ENCODE peak calls at places on chromosomes 4 and X, in four cellular contexts. One of them, this sample, is unnamed.

GRCh38 chrX:80550722-80551121 is 130.5 kb downstream of the TENT5D start:
- DNase-seq in transverse colon: no peak
- DNase-seq in spleen: no peak
- DNase-seq in adrenal gland: no peak
- DNase-seq in this sample: no peak

GRCh38 chr4:154456240-154456639 is 35.4 kb downstream of the DCHS2 start:
- DNase-seq in transverse colon: no peak
- DNase-seq in spleen: no peak
- DNase-seq in adrenal gland: no peak
- DNase-seq in this sample: no peak

GRCh38 chrX:118603981-118604380 is 108.4 kb downstream of the DOCK11 start:
- DNase-seq in transverse colon: peak
- DNase-seq in spleen: no peak
- DNase-seq in adrenal gland: peak
- DNase-seq in this sample: no peak

GRCh38 chrX:3678287-3678686 is 35.2 kb downstream of the PRKX start:
- DNase-seq in transverse colon: no peak
- DNase-seq in spleen: no peak
- DNase-seq in adrenal gland: no peak
- DNase-seq in this sample: no peak

GRCh38 chrX:8849945-8850344 is 48.8 kb upstream of the FAM9A start:
- DNase-seq in transverse colon: no peak
- DNase-seq in spleen: no peak
- DNase-seq in adrenal gland: no peak
- DNase-seq in this sample: no peak

GRCh38 chrX:38482183-38482582 is 79.2 kb upstream of the TSPAN7 start:
- DNase-seq in transverse colon: no peak
- DNase-seq in spleen: no peak
- DNase-seq in adrenal gland: no peak
- DNase-seq in this sample: no peak

GRCh38 chr4:57184378-57185031 is 74.3 kb upstream of the IGFBP7 start:
- DNase-seq in transverse colon: no peak
- DNase-seq in spleen: no peak
- DNase-seq in adrenal gland: no peak
- DNase-seq in this sample: no peak

GRCh38 chrX:139167282-139167681 is 363.3 kb upstream of the F9 start:
- DNase-seq in transverse colon: no peak
- DNase-seq in spleen: no peak
- DNase-seq in adrenal gland: no peak
- DNase-seq in this sample: no peak

GRCh38 chr4:98565646-98566403 is 92.6 kb downstream of the TSPAN5 start:
- DNase-seq in transverse colon: no peak
- DNase-seq in spleen: no peak
- DNase-seq in adrenal gland: no peak
- DNase-seq in this sample: no peak

GRCh38 chr4:762211-763190 is 56.9 kb downstream of the PCGF3 start:
- DNase-seq in transverse colon: no peak
- DNase-seq in spleen: no peak
- DNase-seq in adrenal gland: peak
- DNase-seq in this sample: no peak

DNA sequence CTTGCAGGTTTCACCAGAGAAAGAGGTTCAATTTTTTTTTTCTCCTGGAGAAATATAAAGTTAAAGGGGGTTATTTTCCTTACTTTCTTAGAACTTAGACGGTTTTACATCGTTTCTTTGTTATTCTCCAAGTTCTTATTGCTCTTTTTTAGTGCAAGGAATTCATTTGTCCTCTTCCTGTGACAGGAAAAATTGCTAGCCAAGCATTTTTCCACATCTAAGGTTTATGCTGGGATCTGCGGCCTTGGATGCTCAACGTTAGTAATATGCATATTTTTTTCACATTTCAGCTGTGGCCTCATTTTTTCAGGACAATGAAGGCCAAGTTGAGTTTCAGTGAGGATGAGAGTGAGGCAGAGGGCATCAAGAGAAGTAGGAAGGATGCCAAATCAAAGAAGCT is 948.9 kb downstream of the PCDH19 start:
- DNase-seq in transverse colon: no peak
- DNase-seq in spleen: no peak
- DNase-seq in adrenal gland: no peak
- DNase-seq in this sample: no peak
- TF ChIP-seq POLR2A in transverse colon: no peak
- TF ChIP-seq POLR2A in spleen: no peak
- TF ChIP-seq POLR2A in adrenal gland: no peak
- TF ChIP-seq POLR2A in this sample: no peak

GRCh38 chrX:48911407-48912182 is at the start of gene SLC35A2:
- DNase-seq in transverse colon: peak
- DNase-seq in spleen: peak
- DNase-seq in adrenal gland: peak
- DNase-seq in this sample: peak
- TF ChIP-seq POLR2A in transverse colon: peak
- TF ChIP-seq POLR2A in spleen: no peak
- TF ChIP-seq POLR2A in adrenal gland: no peak
- TF ChIP-seq POLR2A in this sample: peak

GRCh38 chrX:40176256-40176978 is 78.7 kb upstream of the BCOR start:
- DNase-seq in transverse colon: peak
- DNase-seq in spleen: peak
- DNase-seq in adrenal gland: peak
- DNase-seq in this sample: no peak
- TF ChIP-seq POLR2A in transverse colon: peak
- TF ChIP-seq POLR2A in spleen: no peak
- TF ChIP-seq POLR2A in adrenal gland: no peak
- TF ChIP-seq POLR2A in this sample: peak

GRCh38 chrX:107288676-107289075 is 82.3 kb downstream of the DNAAF6 start:
- DNase-seq in transverse colon: no peak
- DNase-seq in spleen: no peak
- DNase-seq in adrenal gland: no peak
- DNase-seq in this sample: no peak
- TF ChIP-seq POLR2A in transverse colon: no peak
- TF ChIP-seq POLR2A in spleen: no peak
- TF ChIP-seq POLR2A in adrenal gland: no peak
- TF ChIP-seq POLR2A in this sample: no peak

GRCh38 chr4:120923201-120923522 is 636 bp upstream of the PRDM5 start:
- DNase-seq in transverse colon: no peak
- DNase-seq in spleen: no peak
- DNase-seq in adrenal gland: no peak
- DNase-seq in this sample: no peak

GRCh38 chr4:120922390-120923200 is at the start of gene PRDM5:
- DNase-seq in transverse colon: peak
- DNase-seq in spleen: peak
- DNase-seq in adrenal gland: peak
- DNase-seq in this sample: peak

GRCh38 chr4:120920666-120921065 is 1.9 kb downstream of the PRDM5 start:
- DNase-seq in transverse colon: no peak
- DNase-seq in spleen: no peak
- DNase-seq in adrenal gland: no peak
- DNase-seq in this sample: no peak

GRCh38 chr4:120919358-120919757 is 3.2 kb downstream of the PRDM5 start:
- DNase-seq in transverse colon: no peak
- DNase-seq in spleen: no peak
- DNase-seq in adrenal gland: no peak
- DNase-seq in this sample: no peak

DNA sequence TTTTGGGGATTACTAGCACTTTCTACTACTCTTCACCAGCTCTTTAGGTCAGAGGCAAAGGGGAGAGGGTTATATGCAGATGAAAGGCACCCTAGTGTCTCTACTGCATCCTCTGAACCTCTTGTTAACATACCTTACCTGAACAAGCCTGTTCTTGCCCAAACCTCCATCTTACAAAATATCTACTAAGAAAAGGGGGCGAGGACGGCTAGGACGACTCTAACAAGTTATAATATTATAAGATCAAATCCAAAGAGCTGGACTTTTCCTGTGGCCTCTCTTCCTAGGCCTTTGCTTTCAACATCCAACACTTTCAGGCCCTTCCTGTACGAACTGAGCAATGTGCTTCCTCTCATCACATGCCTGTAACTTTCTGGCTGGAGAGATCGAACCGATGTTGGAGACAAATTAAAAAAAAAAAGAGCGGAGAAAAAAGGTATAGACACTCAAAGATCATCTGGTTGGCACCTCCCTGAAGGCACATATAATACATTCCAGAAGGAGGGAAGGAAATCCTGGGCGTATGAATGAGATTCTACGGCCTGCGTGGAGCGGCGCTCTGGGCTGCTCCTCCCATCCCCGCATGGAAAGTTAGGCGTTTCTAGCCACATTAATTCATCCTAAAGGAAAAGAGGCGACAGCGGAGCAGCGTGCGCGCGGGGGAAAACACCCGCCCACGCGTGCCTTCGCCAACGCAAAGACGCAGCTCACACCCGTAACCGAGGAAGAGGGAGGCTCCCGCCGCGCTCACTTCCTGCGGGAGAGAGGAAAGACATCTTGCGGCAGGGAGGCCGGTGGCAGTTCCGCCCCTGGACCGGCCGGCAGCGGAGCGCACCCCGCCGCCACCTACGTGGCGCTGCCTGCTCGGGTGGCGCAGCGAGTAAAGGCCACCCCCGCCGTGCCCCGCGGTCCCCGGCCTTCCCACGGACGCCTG is 803 bp downstream of the PRDM5 start:
- DNase-seq in transverse colon: peak
- DNase-seq in spleen: peak
- DNase-seq in adrenal gland: peak
- DNase-seq in this sample: no peak
- TF ChIP-seq POLR2A in transverse colon: peak
- TF ChIP-seq POLR2A in spleen: no peak
- TF ChIP-seq POLR2A in adrenal gland: peak
- TF ChIP-seq POLR2A in this sample: no peak

GRCh38 chr4:6783111-6783981 is 819 bp downstream of the KIAA0232 start:
- DNase-seq in transverse colon: peak
- DNase-seq in spleen: peak
- DNase-seq in adrenal gland: peak
- DNase-seq in this sample: peak

GRCh38 chr4:6782846-6783110 is 251 bp downstream of the KIAA0232 start:
- DNase-seq in transverse colon: no peak
- DNase-seq in spleen: no peak
- DNase-seq in adrenal gland: no peak
- DNase-seq in this sample: no peak

GRCh38 chr4:6781561-6781960 is 966 bp upstream of the KIAA0232 start:
- DNase-seq in transverse colon: no peak
- DNase-seq in spleen: no peak
- DNase-seq in adrenal gland: no peak
- DNase-seq in this sample: no peak

GRCh38 chr4:6781113-6781512 is 1.4 kb upstream of the KIAA0232 start:
- DNase-seq in transverse colon: peak
- DNase-seq in spleen: no peak
- DNase-seq in adrenal gland: no peak
- DNase-seq in this sample: no peak

DNA sequence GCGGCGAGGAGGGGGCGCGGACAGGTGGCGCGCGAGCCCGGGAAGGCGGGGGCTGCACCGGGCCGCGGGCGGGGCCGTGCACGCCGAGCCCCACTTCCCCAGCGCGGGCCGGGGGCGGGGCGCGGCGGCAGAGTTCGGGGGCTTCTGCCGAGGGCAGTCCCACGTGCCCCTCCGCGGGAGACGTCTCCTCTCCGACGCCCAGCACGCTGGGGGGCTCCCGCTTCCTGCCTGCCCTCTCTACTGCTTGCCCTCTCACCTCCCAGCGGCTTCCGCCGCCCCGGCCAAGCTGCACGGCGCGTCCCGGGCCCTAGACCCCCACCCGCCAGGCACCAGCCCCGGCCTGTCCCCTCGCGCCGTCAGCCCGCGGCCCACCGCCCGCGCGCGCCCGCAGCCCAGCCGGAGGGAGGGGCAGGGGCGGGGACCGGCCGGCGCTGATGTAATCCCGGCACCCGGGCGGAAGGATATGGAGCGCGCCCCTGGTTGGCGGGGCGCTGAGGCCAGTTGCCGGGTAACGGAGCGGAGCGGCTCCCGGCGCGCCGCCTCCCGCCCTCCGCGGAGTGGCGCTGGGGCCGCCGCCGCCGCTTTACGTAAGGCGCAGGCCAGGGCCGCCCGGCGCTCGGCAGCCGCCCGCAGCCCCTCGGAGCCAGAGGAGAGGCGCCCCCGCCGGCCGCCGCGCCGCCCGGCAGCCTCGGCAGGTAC is at the start of gene KIAA0232:
- DNase-seq in transverse colon: peak
- DNase-seq in spleen: peak
- DNase-seq in adrenal gland: peak
- DNase-seq in this sample: peak
- TF ChIP-seq POLR2A in transverse colon: peak
- TF ChIP-seq POLR2A in spleen: no peak
- TF ChIP-seq POLR2A in adrenal gland: peak
- TF ChIP-seq POLR2A in this sample: no peak

GRCh38 chr4:41217373-41217772 is 3.0 kb upstream of the APBB2 start:
- DNase-seq in transverse colon: no peak
- DNase-seq in spleen: no peak
- DNase-seq in adrenal gland: no peak
- DNase-seq in this sample: no peak

GRCh38 chr4:41215155-41215554 is 813 bp upstream of the APBB2 start:
- DNase-seq in transverse colon: no peak
- DNase-seq in spleen: no peak
- DNase-seq in adrenal gland: no peak
- DNase-seq in this sample: no peak

GRCh38 chr4:41217020-41217333 is 2.6 kb upstream of the APBB2 start:
- DNase-seq in transverse colon: no peak
- DNase-seq in spleen: no peak
- DNase-seq in adrenal gland: no peak
- DNase-seq in this sample: no peak

GRCh38 chr4:41215969-41216293 is 1.6 kb upstream of the APBB2 start:
- DNase-seq in transverse colon: no peak
- DNase-seq in spleen: no peak
- DNase-seq in adrenal gland: no peak
- DNase-seq in this sample: no peak

DNA sequence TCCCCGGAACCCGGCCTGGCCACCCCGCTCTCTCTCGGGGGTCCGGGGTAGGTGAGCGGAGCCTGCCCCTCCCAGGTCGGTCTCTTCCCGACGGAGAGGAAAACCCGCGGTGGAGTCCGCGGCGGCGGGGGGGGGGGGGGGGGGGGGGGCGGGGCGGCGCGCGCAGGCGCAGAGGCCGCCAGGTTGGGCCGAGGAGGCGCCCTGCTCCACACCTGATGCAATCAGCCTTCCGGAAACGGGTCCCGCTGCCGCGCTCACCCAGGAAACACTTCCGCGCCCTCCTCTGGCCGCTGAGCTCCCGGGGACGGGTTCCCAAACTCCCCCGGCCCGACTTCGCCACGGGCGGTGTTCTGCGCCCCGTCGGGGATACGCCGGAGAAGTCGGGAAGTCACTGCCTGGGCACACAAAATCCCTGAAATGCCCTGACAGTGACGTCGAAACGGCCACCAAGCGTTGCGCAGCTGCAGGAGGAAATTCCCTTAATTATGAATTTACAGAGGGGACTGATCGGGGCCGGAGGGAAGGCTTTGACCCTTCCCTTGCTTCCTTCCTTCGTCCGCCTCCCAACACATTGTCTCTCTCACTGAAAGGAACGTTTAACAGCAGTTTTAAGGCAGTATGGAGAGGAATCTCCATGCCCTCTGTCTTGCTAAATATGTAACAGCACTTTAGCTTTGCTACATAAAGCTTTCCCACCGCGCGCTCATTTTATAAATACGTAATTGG is 2.1 kb upstream of the APBB2 start:
- DNase-seq in transverse colon: peak
- DNase-seq in spleen: peak
- DNase-seq in adrenal gland: peak
- DNase-seq in this sample: peak
- TF ChIP-seq POLR2A in transverse colon: peak
- TF ChIP-seq POLR2A in spleen: no peak
- TF ChIP-seq POLR2A in adrenal gland: peak
- TF ChIP-seq POLR2A in this sample: peak

GRCh38 chrX:44542567-44543325 is at the start of gene FUNDC1:
- DNase-seq in transverse colon: peak
- DNase-seq in spleen: peak
- DNase-seq in adrenal gland: peak
- DNase-seq in this sample: peak
- TF ChIP-seq POLR2A in transverse colon: peak
- TF ChIP-seq POLR2A in spleen: no peak
- TF ChIP-seq POLR2A in adrenal gland: peak
- TF ChIP-seq POLR2A in this sample: peak